ENCODE peak calls at places on chromosomes 5 and 9, in five cellular contexts. One of them, this sample, is unnamed.

GRCh38 chr5:83877911-83878706 is 157.5 kb upstream of the HAPLN1 start:
- DNase-seq in stomach: no peak
- DNase-seq in heart left ventricle: no peak
- DNase-seq in tibial nerve: no peak
- DNase-seq in breast epithelium: no peak
- DNase-seq in this sample: no peak

GRCh38 chr9:76255781-76256455 is 138.3 kb downstream of the RFK start:
- DNase-seq in stomach: peak
- DNase-seq in heart left ventricle: peak
- DNase-seq in breast epithelium: peak
- DNase-seq in tibial nerve: peak
- DNase-seq in this sample: peak

GRCh38 chr5:81579525-81579924 is 171.4 kb downstream of the SSBP2 start:
- DNase-seq in stomach: no peak
- DNase-seq in tibial nerve: no peak
- DNase-seq in heart left ventricle: no peak
- DNase-seq in breast epithelium: no peak
- DNase-seq in this sample: no peak

GRCh38 chr9:6901179-6901578 is 143.4 kb downstream of the KDM4C start:
- DNase-seq in tibial nerve: no peak
- DNase-seq in stomach: no peak
- DNase-seq in heart left ventricle: no peak
- DNase-seq in breast epithelium: no peak
- DNase-seq in this sample: no peak

GRCh38 chr5:180820788-180821321 is 18.2 kb upstream of the MGAT1 start:
- DNase-seq in heart left ventricle: no peak
- DNase-seq in stomach: no peak
- DNase-seq in breast epithelium: no peak
- DNase-seq in tibial nerve: no peak
- DNase-seq in this sample: no peak

GRCh38 chr9:4106081-4106491 is 193.8 kb downstream of the GLIS3 start:
- DNase-seq in heart left ventricle: no peak
- DNase-seq in stomach: no peak
- DNase-seq in breast epithelium: no peak
- DNase-seq in tibial nerve: no peak
- DNase-seq in this sample: no peak

GRCh38 chr5:26487553-26487952 is 550.8 kb downstream of the CDH9 start:
- DNase-seq in breast epithelium: no peak
- DNase-seq in tibial nerve: no peak
- DNase-seq in heart left ventricle: no peak
- DNase-seq in stomach: no peak
- DNase-seq in this sample: no peak

GRCh38 chr9:83383034-83383433 is 155.2 kb downstream of the FRMD3 start:
- DNase-seq in stomach: no peak
- DNase-seq in breast epithelium: no peak
- DNase-seq in tibial nerve: no peak
- DNase-seq in heart left ventricle: no peak
- DNase-seq in this sample: no peak

GRCh38 chr9:20604561-20604960 is 17.7 kb downstream of the MLLT3 start:
- DNase-seq in stomach: no peak
- DNase-seq in tibial nerve: no peak
- DNase-seq in heart left ventricle: no peak
- DNase-seq in breast epithelium: no peak
- DNase-seq in this sample: no peak

GRCh38 chr9:93126825-93127368 is 7.2 kb downstream of the NINJ1 start:
- DNase-seq in breast epithelium: no peak
- DNase-seq in heart left ventricle: no peak
- DNase-seq in tibial nerve: no peak
- DNase-seq in stomach: no peak
- DNase-seq in this sample: peak

GRCh38 chr9:116377179-116377790 is 223.7 kb downstream of the PAPPA start:
- DNase-seq in stomach: no peak
- DNase-seq in tibial nerve: no peak
- DNase-seq in breast epithelium: no peak
- DNase-seq in heart left ventricle: no peak
- DNase-seq in this sample: no peak

GRCh38 chr5:41176952-41177351 is 36.4 kb downstream of the C6 start:
- DNase-seq in stomach: no peak
- DNase-seq in breast epithelium: no peak
- DNase-seq in tibial nerve: no peak
- DNase-seq in heart left ventricle: no peak
- DNase-seq in this sample: no peak

GRCh38 chr9:33921967-33922895 is 105.3 kb downstream of the UBE2R2 start:
- DNase-seq in heart left ventricle: no peak
- DNase-seq in breast epithelium: no peak
- DNase-seq in tibial nerve: no peak
- DNase-seq in stomach: no peak
- DNase-seq in this sample: peak

GRCh38 chr9:36765077-36765390 is 192.3 kb downstream of the MELK start:
- DNase-seq in tibial nerve: no peak
- DNase-seq in breast epithelium: no peak
- DNase-seq in stomach: no peak
- DNase-seq in heart left ventricle: no peak
- DNase-seq in this sample: no peak

GRCh38 chr5:179141867-179142266 is 81.7 kb downstream of the ZNF354C start:
- DNase-seq in tibial nerve: no peak
- DNase-seq in breast epithelium: no peak
- DNase-seq in stomach: no peak
- DNase-seq in heart left ventricle: no peak
- DNase-seq in this sample: no peak

GRCh38 chr9:124257070-124257864 is 482 bp upstream of the NEK6 start:
- DNase-seq in tibial nerve: no peak
- DNase-seq in heart left ventricle: peak
- DNase-seq in stomach: no peak
- DNase-seq in breast epithelium: no peak
- DNase-seq in this sample: peak

GRCh38 chr5:15501057-15501791 is 1.2 kb downstream of the FBXL7 start:
- DNase-seq in heart left ventricle: peak
- DNase-seq in tibial nerve: peak
- DNase-seq in stomach: no peak
- DNase-seq in breast epithelium: no peak
- DNase-seq in this sample: peak

GRCh38 chr5:90290648-90291047 is 118.9 kb downstream of the CETN3 start:
- DNase-seq in stomach: no peak
- DNase-seq in tibial nerve: no peak
- DNase-seq in breast epithelium: no peak
- DNase-seq in heart left ventricle: no peak
- DNase-seq in this sample: no peak

GRCh38 chr9:16708638-16709435 is 161.6 kb downstream of the BNC2 start:
- DNase-seq in stomach: no peak
- DNase-seq in breast epithelium: no peak
- DNase-seq in tibial nerve: no peak
- DNase-seq in heart left ventricle: no peak
- DNase-seq in this sample: no peak

GRCh38 chr5:68528877-68529276 is 313.3 kb downstream of the PIK3R1 start:
- DNase-seq in heart left ventricle: no peak
- DNase-seq in stomach: no peak
- DNase-seq in breast epithelium: no peak
- DNase-seq in tibial nerve: no peak
- DNase-seq in this sample: no peak

GRCh38 chr5:1009359-1010180 is 968 bp downstream of the NKD2 start:
- DNase-seq in heart left ventricle: peak
- DNase-seq in breast epithelium: peak
- DNase-seq in stomach: no peak
- DNase-seq in tibial nerve: no peak
- DNase-seq in this sample: peak

GRCh38 chr9:124695280-124695890 is 75.7 kb downstream of the NR6A1 start:
- DNase-seq in heart left ventricle: no peak
- DNase-seq in stomach: no peak
- DNase-seq in tibial nerve: no peak
- DNase-seq in breast epithelium: no peak
- DNase-seq in this sample: no peak

GRCh38 chr9:23603311-23603710 is 222.7 kb downstream of the ELAVL2 start:
- DNase-seq in tibial nerve: no peak
- DNase-seq in breast epithelium: no peak
- DNase-seq in heart left ventricle: no peak
- DNase-seq in stomach: no peak
- DNase-seq in this sample: no peak

GRCh38 chr5:132459031-132459982 is 31.3 kb downstream of the IRF1 start:
- DNase-seq in heart left ventricle: no peak
- DNase-seq in tibial nerve: no peak
- DNase-seq in breast epithelium: no peak
- DNase-seq in stomach: peak
- DNase-seq in this sample: no peak

GRCh38 chr5:151413800-151414199 is 33.6 kb upstream of the SLC36A1 start:
- DNase-seq in tibial nerve: no peak
- DNase-seq in stomach: no peak
- DNase-seq in breast epithelium: no peak
- DNase-seq in heart left ventricle: no peak
- DNase-seq in this sample: no peak

GRCh38 chr9:89679006-89679395 is 74.2 kb downstream of the GADD45G start:
- DNase-seq in heart left ventricle: no peak
- DNase-seq in breast epithelium: no peak
- DNase-seq in tibial nerve: no peak
- DNase-seq in stomach: no peak
- DNase-seq in this sample: no peak

GRCh38 chr5:15938961-15939360 is 240.6 kb downstream of the MARCHF11 start:
- DNase-seq in stomach: no peak
- DNase-seq in heart left ventricle: no peak
- DNase-seq in breast epithelium: no peak
- DNase-seq in tibial nerve: no peak
- DNase-seq in this sample: no peak

GRCh38 chr5:171405615-171406014 is 13.8 kb upstream of the FGF18 start:
- DNase-seq in breast epithelium: no peak
- DNase-seq in heart left ventricle: no peak
- DNase-seq in stomach: no peak
- DNase-seq in tibial nerve: no peak
- DNase-seq in this sample: no peak

GRCh38 chr5:14208071-14209021 is 65.2 kb downstream of the TRIO start:
- DNase-seq in heart left ventricle: no peak
- DNase-seq in stomach: no peak
- DNase-seq in breast epithelium: no peak
- DNase-seq in tibial nerve: no peak
- DNase-seq in this sample: peak

GRCh38 chr5:14270212-14270702 is 127.1 kb downstream of the TRIO start:
- DNase-seq in tibial nerve: peak
- DNase-seq in heart left ventricle: peak
- DNase-seq in stomach: no peak
- DNase-seq in breast epithelium: no peak
- DNase-seq in this sample: peak

GRCh38 chr5:91499943-91500531 is 116.9 kb upstream of the ARRDC3 start:
- DNase-seq in heart left ventricle: no peak
- DNase-seq in breast epithelium: no peak
- DNase-seq in stomach: no peak
- DNase-seq in tibial nerve: no peak
- DNase-seq in this sample: no peak

GRCh38 chr9:109780453-109781033 is 545 bp downstream of the PALM2AKAP2 start:
- DNase-seq in breast epithelium: no peak
- DNase-seq in tibial nerve: no peak
- DNase-seq in heart left ventricle: no peak
- DNase-seq in stomach: no peak
- DNase-seq in this sample: no peak

GRCh38 chr9:71746753-71747115 is 21.6 kb downstream of the CEMIP2 start:
- DNase-seq in breast epithelium: no peak
- DNase-seq in stomach: no peak
- DNase-seq in tibial nerve: no peak
- DNase-seq in heart left ventricle: no peak
- DNase-seq in this sample: no peak

GRCh38 chr5:167207081-167207480 is 1084.4 kb upstream of the WWC1 start:
- DNase-seq in breast epithelium: no peak
- DNase-seq in heart left ventricle: no peak
- DNase-seq in tibial nerve: no peak
- DNase-seq in stomach: no peak
- DNase-seq in this sample: no peak

GRCh38 chr9:109880276-109881169 is 100.5 kb downstream of the PALM2AKAP2 start:
- DNase-seq in heart left ventricle: no peak
- DNase-seq in breast epithelium: no peak
- DNase-seq in tibial nerve: no peak
- DNase-seq in stomach: no peak
- DNase-seq in this sample: no peak

GRCh38 chr9:134733480-134734232 is 92.1 kb downstream of the COL5A1 start:
- DNase-seq in tibial nerve: no peak
- DNase-seq in heart left ventricle: no peak
- DNase-seq in stomach: no peak
- DNase-seq in breast epithelium: no peak
- DNase-seq in this sample: no peak

GRCh38 chr5:89179761-89180160 is 296.8 kb upstream of the MEF2C start:
- DNase-seq in heart left ventricle: no peak
- DNase-seq in stomach: no peak
- DNase-seq in tibial nerve: no peak
- DNase-seq in breast epithelium: no peak
- DNase-seq in this sample: no peak

GRCh38 chr9:126705767-126706697 is 92.3 kb downstream of the LMX1B start:
- DNase-seq in tibial nerve: peak
- DNase-seq in stomach: peak
- DNase-seq in breast epithelium: peak
- DNase-seq in heart left ventricle: peak
- DNase-seq in this sample: no peak
- TF ChIP-seq CTCF in tibial nerve: no peak
- TF ChIP-seq CTCF in stomach: peak
- TF ChIP-seq CTCF in breast epithelium: peak
- TF ChIP-seq CTCF in heart left ventricle: peak
- TF ChIP-seq CTCF in this sample: no peak

GRCh38 chr9:136339173-136339957 is 12.0 kb downstream of the GPSM1 start:
- DNase-seq in tibial nerve: peak
- DNase-seq in heart left ventricle: peak
- DNase-seq in stomach: peak
- DNase-seq in breast epithelium: no peak
- DNase-seq in this sample: no peak
- TF ChIP-seq POLR2A in tibial nerve: no peak
- TF ChIP-seq POLR2A in heart left ventricle: no peak
- TF ChIP-seq POLR2A in stomach: no peak
- TF ChIP-seq POLR2A in breast epithelium: no peak
- TF ChIP-seq POLR2A in this sample: no peak

GRCh38 chr5:154359222-154359583 is 86.6 kb upstream of the SAP30L start:
- DNase-seq in stomach: no peak
- DNase-seq in breast epithelium: no peak
- DNase-seq in heart left ventricle: no peak
- DNase-seq in tibial nerve: no peak
- DNase-seq in this sample: peak
- H3K27ac ChIP-seq in stomach: peak
- H3K27ac ChIP-seq in breast epithelium: no peak
- H3K27ac ChIP-seq in heart left ventricle: no peak
- H3K27ac ChIP-seq in tibial nerve: no peak
- H3K27ac ChIP-seq in this sample: peak

DNA sequence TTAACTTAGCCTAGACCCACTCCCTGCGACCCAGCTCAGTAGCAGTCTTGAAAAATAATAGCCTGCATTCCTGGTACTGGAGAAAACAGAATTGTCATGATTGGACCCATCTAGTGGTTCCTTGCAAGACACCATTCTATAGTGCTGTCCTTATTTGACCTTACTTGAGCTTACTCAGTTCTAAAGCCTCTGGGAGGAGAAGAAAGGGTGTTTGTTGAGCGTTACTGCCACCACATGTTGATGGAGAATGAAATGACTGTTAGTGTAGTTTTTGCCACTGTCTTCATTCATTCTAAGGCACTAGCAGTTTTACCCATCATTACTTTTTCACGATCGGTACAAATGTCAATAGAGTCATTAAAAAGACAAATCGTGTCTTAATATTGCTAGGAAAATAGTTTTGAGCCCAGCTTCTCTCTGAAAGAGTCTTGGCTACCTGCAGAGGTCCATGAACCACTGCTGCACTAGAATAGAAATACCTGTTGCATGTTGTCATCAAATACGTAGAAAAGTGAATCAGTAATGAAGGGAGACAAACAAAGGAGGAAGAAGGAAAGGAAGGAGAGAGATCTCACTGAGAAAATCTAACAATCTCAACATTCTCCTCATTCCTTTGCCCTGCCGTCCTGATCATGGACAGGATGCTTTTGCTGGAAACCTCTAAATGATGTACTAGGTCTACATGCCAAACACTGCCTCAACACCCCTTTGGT is 96.0 kb downstream of the LIX1 start:
- DNase-seq in stomach: no peak
- DNase-seq in tibial nerve: no peak
- DNase-seq in breast epithelium: no peak
- DNase-seq in heart left ventricle: no peak
- DNase-seq in this sample: no peak
- TF ChIP-seq CTCF in stomach: no peak
- TF ChIP-seq CTCF in tibial nerve: no peak
- TF ChIP-seq CTCF in breast epithelium: no peak
- TF ChIP-seq CTCF in heart left ventricle: no peak
- TF ChIP-seq CTCF in this sample: no peak

This sample was measured in ovary.